ENCODE peak calls at places on chromosomes 6 and 20, in nine cellular contexts. R is lung; P is keratinocyte; C is breast epithelium; G is RWPE2; F is HepG2; S is CD4-positive, alpha-beta T cell; W is lower lobe of right lung; T is MM.1S. L is an unnamed sample.

GRCh38 chr20:35005463-35005961 is 49.8 kb downstream of the MYH7B start:
- DNase-seq in F (no peak), W (peak; percentile 33), P (no peak), T (no peak), S (no peak), R (no peak), C (peak; percentile 36), G (peak; percentile 67), L (no peak)

GRCh38 chr6:37381579-37381978 is 27.8 kb downstream of the RNF8 start:
- DNase-seq in S (peak; percentile 1), C (no peak), G (no peak), T (peak; percentile 97), W (no peak), P (peak; percentile 57), F (peak; percentile 86), R (peak; percentile 33), L (peak; percentile 77)

GRCh38 chr6:18277181-18278006 is 13.1 kb upstream of the DEK start:
- DNase-seq in F (no peak), W (no peak), P (no peak), G (no peak), C (no peak), T (no peak), R (no peak), S (no peak), L (no peak)

GRCh38 chr6:62039602-62040001 is 246.4 kb downstream of the KHDRBS2 start:
- DNase-seq in R (no peak), P (no peak), G (no peak), W (no peak), T (peak; percentile 44), F (no peak), S (no peak), C (no peak), L (no peak)

GRCh38 chr6:160730911-160731310 is 28.9 kb downstream of the PLG start:
- DNase-seq in S (no peak), G (no peak), R (no peak), T (no peak), W (no peak), C (no peak), F (peak; percentile 31), P (no peak), L (no peak)

GRCh38 chr20:24584538-24585356 is 115.3 kb downstream of the SYNDIG1 start:
- DNase-seq in W (no peak), T (no peak), C (no peak), R (no peak), F (no peak), G (no peak), S (no peak), P (no peak), L (no peak)

GRCh38 chr20:19453369-19453768 is 240.9 kb downstream of the SLC24A3 start:
- DNase-seq in F (no peak), C (no peak), T (no peak), G (no peak), R (no peak), S (no peak), P (no peak), W (no peak), L (no peak)

GRCh38 chr6:121794630-121795029 is 359.2 kb downstream of the GJA1 start:
- DNase-seq in G (peak; percentile 57), W (no peak), T (no peak), P (peak; percentile 69), F (no peak), C (no peak), R (no peak), S (no peak), L (no peak)

GRCh38 chr6:158603261-158604047 is 41.1 kb downstream of the DYNLT1 start:
- DNase-seq in P (no peak), F (no peak), T (no peak), G (no peak), S (no peak), W (no peak), R (no peak), C (no peak), L (no peak)

GRCh38 chr6:158604048-158604406 is 40.5 kb downstream of the DYNLT1 start:
- DNase-seq in G (no peak), R (no peak), C (no peak), P (no peak), S (no peak), W (no peak), T (no peak), F (no peak), L (no peak)

GRCh38 chr6:158607411-158608170 is 37.0 kb downstream of the DYNLT1 start:
- DNase-seq in T (no peak), G (no peak), C (no peak), P (no peak), W (no peak), F (no peak), R (no peak), S (no peak), L (no peak)

GRCh38 chr6:158606935-158607334 is 37.6 kb downstream of the DYNLT1 start:
- DNase-seq in C (no peak), W (no peak), T (no peak), F (no peak), S (no peak), P (no peak), G (no peak), R (no peak), L (no peak)

GRCh38 chr6:158605266-158605878 is 39.2 kb downstream of the DYNLT1 start:
- DNase-seq in T (peak; percentile 7), R (peak; percentile 50), S (peak; percentile 37), C (no peak), W (peak; percentile 39), P (peak; percentile 33), F (peak; percentile 72), G (no peak), L (peak; percentile 47)
- H3K27ac ChIP-seq in T (no peak overlapping the region), R (no peak overlapping the region), S (no peak overlapping the region), C (no peak overlapping the region), W (no peak overlapping the region), P (no peak overlapping the region), F (no peak overlapping the region), G (no peak overlapping the region), L (no peak overlapping the region)

DNA sequence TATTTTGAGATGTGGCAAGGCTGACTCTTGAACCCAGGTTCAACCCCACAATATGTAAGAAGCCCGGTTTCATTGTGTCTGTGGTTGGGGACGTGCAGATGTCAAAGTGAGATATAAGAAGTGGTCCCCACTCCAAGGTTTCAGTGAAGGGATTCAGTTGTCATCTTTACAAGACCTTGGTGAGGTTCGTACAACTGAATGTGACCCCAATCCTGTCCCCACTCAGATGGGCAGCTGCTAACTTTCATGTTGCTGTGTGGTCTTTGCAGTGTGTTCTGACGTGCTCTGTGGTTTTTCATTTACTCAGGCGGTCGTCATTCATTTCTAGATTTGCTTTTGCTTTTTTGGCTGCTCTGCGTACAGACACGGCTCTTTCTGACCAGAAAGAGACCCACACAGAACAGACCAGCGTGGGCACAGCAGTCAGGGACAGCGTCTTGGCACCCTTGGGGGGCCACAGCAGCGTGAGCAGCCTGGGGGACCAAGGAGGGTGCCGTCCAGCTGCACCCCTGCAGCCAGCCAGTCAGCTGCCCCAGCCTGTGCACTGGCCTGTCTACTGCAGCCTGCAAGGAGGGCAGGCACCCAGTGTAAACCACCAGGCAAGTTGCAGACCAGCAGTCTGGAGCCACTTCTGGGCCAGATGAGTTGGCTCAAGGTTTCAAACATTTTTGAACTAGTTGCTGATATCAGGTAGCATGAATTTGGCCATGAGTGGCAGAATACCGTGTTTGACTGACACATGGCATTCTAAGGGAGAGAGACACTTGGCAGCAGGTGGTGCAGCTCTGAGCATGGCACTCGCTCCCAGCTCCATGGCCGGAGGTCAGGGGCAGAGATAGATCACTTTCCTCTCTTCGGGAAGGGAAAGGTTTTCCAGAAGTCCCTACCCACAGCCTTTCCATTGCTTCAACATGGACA is 49.4 kb upstream of the IRF4 start:
- DNase-seq in T (no peak), C (no peak), R (no peak), F (no peak), W (no peak), G (no peak), S (no peak), P (no peak), L (no peak)
- H3K9me3 ChIP-seq in T (no peaks in the 10 kb centered on the region), C (no peaks in the 10 kb centered on the region), R (peaks cover 2% of the 10 kb centered on the region), F (no peaks in the 10 kb centered on the region), W (no peaks in the 10 kb centered on the region), G (no peaks in the 10 kb centered on the region), S (no peaks in the 10 kb centered on the region), P (peaks cover 4% of the 10 kb centered on the region), L (no peaks in the 10 kb centered on the region)

DNA sequence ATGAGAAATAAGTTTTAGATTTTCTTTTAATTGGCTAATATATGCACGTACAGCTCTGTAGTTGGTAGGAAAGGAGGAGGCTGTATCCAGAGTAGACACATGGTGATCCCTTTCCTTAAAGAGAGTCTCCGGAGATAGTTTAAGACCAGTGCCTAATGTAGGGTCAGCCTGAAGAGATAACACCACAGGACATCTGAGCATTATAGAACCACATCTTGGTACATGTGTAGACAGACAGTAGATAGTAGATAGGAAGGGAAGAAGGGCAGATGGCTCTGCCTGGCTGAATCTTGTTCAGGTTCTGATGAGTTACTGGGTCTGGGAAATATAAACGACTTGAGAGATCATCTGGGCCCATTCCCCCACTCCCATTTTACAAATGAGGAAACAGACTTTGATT is 18.5 kb downstream of the CHMP4B start:
- DNase-seq in R (no peak), T (no peak), W (no peak), C (no peak), P (no peak), S (no peak), G (no peak), F (no peak), L (no peak)
- H3K27ac ChIP-seq in R (peak overlapping the region; percentile 43), T (peak overlapping the region; percentile 83), W (peak overlapping the region; percentile 49), C (peak overlapping the region; percentile 25), P (no peak overlapping the region), S (no peak overlapping the region), G (no peak overlapping the region), F (no peak overlapping the region), L (no peak overlapping the region)

GRCh38 chr20:59832406-59833156 is 100.9 kb downstream of the SYCP2 start:
- DNase-seq in T (no peak), G (no peak), S (no peak), C (no peak), R (peak; percentile 24), F (no peak), P (no peak), W (no peak), L (no peak)

GRCh38 chr20:59837623-59838394 is 95.6 kb downstream of the SYCP2 start:
- DNase-seq in W (no peak), C (no peak), T (peak; percentile 77), F (no peak), G (no peak), S (no peak), P (no peak), R (no peak), L (no peak)

GRCh38 chr20:59835057-59835447 is 98.4 kb downstream of the SYCP2 start:
- DNase-seq in P (no peak), R (peak; percentile 22), W (no peak), C (no peak), S (no peak), T (no peak), G (no peak), F (no peak), L (no peak)

GRCh38 chr20:59836768-59837167 is 96.7 kb downstream of the SYCP2 start:
- DNase-seq in C (no peak), T (no peak), W (no peak), G (peak; percentile 79), F (no peak), S (no peak), P (no peak), R (peak; percentile 27), L (no peak)

DNA sequence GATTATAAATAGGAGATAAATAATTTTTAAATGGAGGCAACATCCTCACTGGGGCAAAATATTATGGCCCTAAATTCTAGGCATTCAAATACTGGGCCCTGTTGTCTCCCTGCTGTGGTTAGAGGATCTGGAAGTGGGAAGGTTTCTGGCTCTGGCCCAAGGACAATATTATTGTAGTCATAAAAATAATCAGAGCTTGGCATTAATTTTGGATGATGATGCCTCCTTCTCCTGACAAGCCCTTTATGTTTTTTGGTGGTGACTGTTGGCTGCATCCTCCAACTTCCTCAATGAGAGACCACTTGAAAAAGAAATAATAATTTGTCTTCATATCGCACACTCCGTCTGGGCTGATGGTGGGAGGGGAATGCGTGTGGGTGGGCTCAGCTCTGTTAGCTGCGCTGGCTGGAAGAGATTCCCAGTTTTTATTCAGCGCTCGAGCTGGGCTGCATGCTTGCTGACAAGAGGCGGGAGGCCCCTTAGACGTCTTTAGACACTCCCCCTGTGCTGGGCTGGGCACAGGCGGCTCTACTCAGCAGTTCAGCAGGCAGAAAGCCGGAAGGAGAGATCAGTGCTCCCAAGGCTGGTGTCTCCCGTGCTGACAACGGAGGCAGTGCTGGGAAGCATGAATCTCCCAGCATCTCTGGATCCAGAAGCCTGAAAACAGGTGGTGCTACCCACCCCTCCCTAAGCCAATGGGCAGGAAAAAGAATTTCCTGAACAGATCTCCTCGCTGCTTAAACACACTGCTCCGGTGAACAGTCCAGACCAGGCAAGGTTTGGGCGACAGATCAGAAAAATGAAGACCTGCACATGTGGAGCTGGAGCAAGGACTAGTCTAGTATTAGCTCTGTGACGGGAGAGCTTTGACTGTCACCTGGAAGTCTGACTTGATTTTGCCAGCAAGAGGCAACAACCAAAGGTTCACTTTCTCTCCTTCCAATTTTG is 97.7 kb downstream of the SYCP2 start:
- DNase-seq in R (peak; percentile 30), C (peak; percentile 47), F (no peak), G (peak; percentile 95), P (no peak), W (no peak), T (no peak), S (no peak), L (no peak)
- H3K9me3 ChIP-seq in R (no peaks in the 10 kb centered on the region), C (no peaks in the 10 kb centered on the region), F (no peaks in the 10 kb centered on the region), G (no peaks in the 10 kb centered on the region), P (no peaks in the 10 kb centered on the region), W (no peaks in the 10 kb centered on the region), T (no peaks in the 10 kb centered on the region), S (no peaks in the 10 kb centered on the region), L (no peaks in the 10 kb centered on the region)